ENCODE peak calls at places on chromosomes 6 and 20, in seven cellular contexts. G is aorta; R is uterus; J is CD8-positive, alpha-beta memory T cell; O is SK-N-MC; B is HepG2; N is substantia nigra. A is an unnamed sample.

GRCh38 chr20:10408427-10408826 is 25.6 kb downstream of the MKKS start:
- DNase-seq in G (no peak), N (no peak), J (no peak), B (no peak), R (no peak), O (no peak), A (no peak)

GRCh38 chr6:113825776-113826175 is 31.4 kb upstream of the MARCKS start:
- DNase-seq in R (peak), N (peak), B (no peak), O (peak), G (peak), J (no peak), A (peak)

GRCh38 chr20:11686900-11687543 is 230.7 kb upstream of the BTBD3 start:
- DNase-seq in R (peak), J (no peak), B (no peak), G (no peak), O (no peak), N (peak), A (no peak)

GRCh38 chr20:51420111-51420510 is 122.4 kb downstream of the NFATC2 start:
- DNase-seq in N (no peak), B (no peak), J (no peak), R (no peak), G (no peak), O (no peak), A (no peak)

GRCh38 chr6:44580901-44581300 is 193.4 kb downstream of the CDC5L start:
- DNase-seq in G (no peak), J (no peak), O (no peak), R (no peak), N (no peak), B (no peak), A (no peak)

GRCh38 chr6:52696418-52696817 is 25.5 kb downstream of the TMEM14A start:
- DNase-seq in G (no peak), B (no peak), N (no peak), R (no peak), O (no peak), J (no peak), A (no peak)

GRCh38 chr6:11919771-11920440 is 92.2 kb upstream of the HIVEP1 start:
- DNase-seq in G (no peak), O (no peak), N (no peak), J (no peak), R (no peak), B (no peak), A (no peak)

GRCh38 chr20:59751075-59751711 is 146.9 kb downstream of the PHACTR3 start:
- DNase-seq in B (peak), N (peak), J (no peak), G (peak), O (no peak), R (peak), A (peak)

GRCh38 chr6:158414900-158415299 is 102.6 kb downstream of the TULP4 start:
- DNase-seq in J (no peak), N (no peak), G (no peak), O (no peak), B (no peak), R (no peak), A (no peak)

GRCh38 chr6:9502991-9503761 is 911.7 kb downstream of the TFAP2A start:
- DNase-seq in O (peak), G (no peak), R (no peak), J (no peak), N (no peak), B (no peak), A (no peak)

GRCh38 chr6:157946865-157947532 is 34.7 kb upstream of the SYNJ2 start:
- DNase-seq in G (no peak), N (peak), J (no peak), O (no peak), B (peak), R (no peak), A (no peak)

GRCh38 chr6:21666788-21667681 is 73.5 kb downstream of the SOX4 start:
- DNase-seq in G (no peak), J (no peak), O (no peak), R (peak), N (no peak), B (no peak), A (peak)

GRCh38 chr6:93721386-93722048 is 302.2 kb upstream of the EPHA7 start:
- DNase-seq in B (peak), R (no peak), G (no peak), N (no peak), O (peak), J (no peak), A (no peak)

DNA sequence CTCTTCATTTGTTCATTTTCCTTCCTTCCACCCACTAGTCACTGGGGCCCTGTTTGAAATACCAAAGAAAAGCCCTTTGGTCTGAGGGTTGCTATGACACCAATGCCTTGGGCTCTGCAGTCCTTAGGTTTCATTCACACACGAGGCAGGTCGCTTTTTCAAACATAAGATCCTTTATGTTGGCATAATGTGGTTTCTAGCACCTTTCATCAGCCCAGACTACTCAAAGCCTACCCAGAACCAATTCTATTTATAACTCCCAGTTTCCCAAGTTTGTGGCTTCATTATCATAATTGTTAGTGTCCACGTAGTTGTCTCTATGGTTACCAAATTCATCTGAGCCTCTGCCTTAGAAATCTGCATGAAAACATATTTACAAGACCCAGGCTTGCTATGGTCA is 6.6 kb upstream of the TP53RK start:
- DNase-seq in N (no peak), J (no peak), R (no peak), B (no peak), O (peak), G (no peak), A (no peak)
- H3K27ac ChIP-seq in N (no peak), J (no peak), R (no peak), B (no peak), O (peak), G (no peak), A (no peak)

DNA sequence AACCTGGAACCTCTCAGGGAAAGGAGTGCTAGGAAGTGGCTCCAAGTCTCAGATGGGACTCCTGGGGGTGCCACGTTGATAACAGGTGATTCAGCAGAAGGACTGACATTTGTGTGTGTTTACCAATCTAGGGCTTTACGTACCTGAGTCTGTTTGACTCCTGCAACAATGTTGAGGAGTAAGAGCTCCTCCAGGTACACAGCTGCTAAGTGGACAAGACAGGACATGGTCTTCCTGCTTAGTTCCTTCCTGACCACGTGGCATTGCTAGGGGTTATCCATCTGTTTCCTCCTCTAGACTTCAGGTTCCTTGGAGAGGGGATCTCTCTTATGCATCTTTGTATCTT is 164.5 kb upstream of the SLC24A3 start:
- DNase-seq in N (no peak), J (no peak), G (no peak), B (no peak), O (no peak), R (no peak), A (no peak)
- H3K27ac ChIP-seq in N (no peak), J (no peak), G (no peak), B (no peak), O (no peak), R (no peak), A (no peak)

GRCh38 chr6:30570760-30571084 is 520 bp upstream of the ABCF1 start:
- DNase-seq in G (no peak), N (no peak), B (no peak), O (no peak), R (no peak), J (no peak), A (no peak)

GRCh38 chr6:30572078-30572605 is 900 bp downstream of the ABCF1 start:
- DNase-seq in J (no peak), N (no peak), B (no peak), O (no peak), G (no peak), R (no peak), A (no peak)

GRCh38 chr6:30571085-30572077 is at the start of gene ABCF1:
- DNase-seq in G (peak), B (peak), N (peak), R (peak), J (peak), O (peak), A (peak)

GRCh38 chr6:30568245-30568644 is 3.0 kb upstream of the ABCF1 start:
- DNase-seq in N (no peak), R (no peak), B (no peak), J (peak), G (no peak), O (no peak), A (no peak)

GRCh38 chr6:30570263-30570662 is 979 bp upstream of the ABCF1 start:
- DNase-seq in R (no peak), J (no peak), N (no peak), G (no peak), O (no peak), B (peak), A (no peak)
- H3K27ac ChIP-seq in R (peak), J (peak), N (no peak), G (no peak), O (no peak), B (no peak), A (peak)

GRCh38 chr20:19699132-19699971 is 58.7 kb upstream of the RIN2 start:
- DNase-seq in B (no peak), J (no peak), R (no peak), O (no peak), N (no peak), G (no peak), A (no peak)
- H3K27ac ChIP-seq in B (no peak), J (no peak), R (no peak), O (no peak), N (no peak), G (no peak), A (no peak)

GRCh38 chr20:8228315-8228714 is 96.2 kb downstream of the PLCB1 start:
- DNase-seq in O (no peak), R (no peak), N (no peak), B (no peak), J (no peak), G (no peak), A (no peak)
- H3K27ac ChIP-seq in O (no peak), R (no peak), N (no peak), B (no peak), J (no peak), G (no peak), A (no peak)

GRCh38 chr6:54695815-54696214 is 150.8 kb upstream of the FAM83B start:
- DNase-seq in J (no peak), O (no peak), R (no peak), N (no peak), G (no peak), B (no peak), A (no peak)

GRCh38 chr6:54697423-54697822 is 149.1 kb upstream of the FAM83B start:
- DNase-seq in J (no peak), B (no peak), G (no peak), O (no peak), R (no peak), N (no peak), A (no peak)

GRCh38 chr6:54702772-54703171 is 143.8 kb upstream of the FAM83B start:
- DNase-seq in O (no peak), G (no peak), R (no peak), N (no peak), B (no peak), J (no peak), A (no peak)

GRCh38 chr6:54698974-54699373 is 147.6 kb upstream of the FAM83B start:
- DNase-seq in N (no peak), R (no peak), G (no peak), J (no peak), B (no peak), O (peak), A (no peak)

DNA sequence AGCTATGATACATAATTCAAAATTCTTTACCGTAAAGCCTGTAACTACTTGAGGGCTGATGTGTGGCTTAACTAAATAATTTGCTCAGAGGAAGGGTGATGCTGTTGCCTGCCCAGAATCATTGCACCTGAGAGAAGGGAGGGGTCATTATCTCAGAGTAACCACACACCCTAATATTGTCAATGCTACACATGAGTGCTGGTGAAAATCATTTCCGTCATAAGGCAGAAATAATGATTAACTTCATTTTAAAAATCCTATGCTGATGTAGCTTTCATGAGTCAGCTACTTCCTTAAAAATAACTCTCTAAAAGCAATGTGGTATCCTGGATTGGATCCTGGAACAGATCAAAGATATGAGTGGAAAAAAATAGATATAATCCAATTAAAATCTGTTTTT is 146.4 kb upstream of the FAM83B start:
- DNase-seq in N (no peak), G (no peak), J (no peak), R (no peak), O (no peak), B (no peak), A (no peak)
- H3K27ac ChIP-seq in N (no peak), G (no peak), J (no peak), R (no peak), O (peak), B (no peak), A (no peak)